ENCODE peak calls at places on chromosomes 6 and 20, in five cellular contexts. K is esophagus squamous epithelium, R is upper lobe of right lung, H is SJSA1, A is left ventricle myocardium inferior. V is an unnamed sample. For H3K9me3, the result is how much of the 10 kb centered on the place peaks cover.

GRCh38 chr20:43490038-43490437 is 17.5 kb upstream of the L3MBTL1 start:
- DNase-seq in A (no peak), H (no peak), K (no peak), R (no peak), V (no peak)

GRCh38 chr20:10332656-10333421 is 101.2 kb downstream of the MKKS start:
- DNase-seq in R (no peak), H (no peak), A (no peak), K (no peak), V (no peak)

GRCh38 chr6:140276133-140276532 is 901.7 kb upstream of the CITED2 start:
- DNase-seq in A (no peak), H (no peak), R (no peak), K (no peak), V (no peak)

GRCh38 chr6:169722362-169723199 is 1.7 kb downstream of the PHF10 start:
- DNase-seq in A (peak), H (peak), R (peak), K (no peak), V (no peak)

GRCh38 chr20:35607003-35607735 is 8.5 kb upstream of the SPAG4 start:
- DNase-seq in K (no peak), H (no peak), A (no peak), R (peak), V (no peak)

GRCh38 chr6:17828149-17828548 is 121.4 kb upstream of the NUP153 start:
- DNase-seq in A (no peak), K (no peak), H (no peak), R (no peak), V (no peak)

GRCh38 chr6:90708410-90708809 is 121.5 kb upstream of the MAP3K7 start:
- DNase-seq in R (no peak), A (no peak), K (no peak), H (no peak), V (no peak)

GRCh38 chr6:26268659-26269402 is 96.2 kb upstream of the BTN3A2 start:
- DNase-seq in K (no peak), R (no peak), H (peak), A (no peak), V (no peak)

GRCh38 chr6:101711518-101711917 is 318.0 kb downstream of the GRIK2 start:
- DNase-seq in R (no peak), A (no peak), H (no peak), K (no peak), V (no peak)

GRCh38 chr6:18226451-18226850 is 37.9 kb downstream of the DEK start:
- DNase-seq in K (no peak), H (peak), A (no peak), R (no peak), V (no peak)

GRCh38 chr6:16725145-16725864 is 36.0 kb downstream of the ATXN1 start:
- DNase-seq in K (no peak), A (no peak), R (no peak), H (peak), V (no peak)

GRCh38 chr20:39036011-39036410 is 73.9 kb downstream of the DHX35 start:
- DNase-seq in R (no peak), H (no peak), A (no peak), K (no peak), V (no peak)

GRCh38 chr6:22575190-22575589 is 5.8 kb downstream of the HDGFL1 start:
- DNase-seq in A (no peak), H (peak), R (no peak), K (no peak), V (no peak)

GRCh38 chr6:91659881-91660280 is 1073.0 kb upstream of the MAP3K7 start:
- DNase-seq in R (no peak), A (no peak), H (no peak), K (no peak), V (no peak)

GRCh38 chr6:106872044-106872443 is 102.5 kb downstream of the CD24 start:
- DNase-seq in K (no peak), R (no peak), A (no peak), H (no peak), V (no peak)

GRCh38 chr20:43721429-43722152 is 5.2 kb downstream of the GTSF1L start:
- DNase-seq in R (peak), H (no peak), K (no peak), A (no peak), V (no peak)

GRCh38 chr6:37700266-37700973 is 2.7 kb upstream of the MDGA1 start:
- DNase-seq in R (no peak), K (no peak), H (no peak), A (no peak), V (no peak)

GRCh38 chr6:137715589-137716045 is 151.4 kb upstream of the TNFAIP3 start:
- DNase-seq in A (no peak), H (peak), K (no peak), R (no peak), V (peak)

GRCh38 chr20:24450646-24451376 is 18.6 kb upstream of the SYNDIG1 start:
- DNase-seq in H (no peak), K (no peak), A (no peak), R (no peak), V (no peak)

GRCh38 chr20:60934724-60935123 is 317.3 kb upstream of the CDH4 start:
- DNase-seq in K (no peak), R (no peak), A (no peak), H (no peak), V (no peak)

GRCh38 chr6:43968110-43968965 is 158.9 kb downstream of the MRPL14 start:
- DNase-seq in A (no peak), H (no peak), K (no peak), R (no peak), V (no peak)

GRCh38 chr6:30127238-30128093 is 8.5 kb upstream of the TRIM40 start:
- DNase-seq in K (no peak), A (no peak), H (no peak), R (no peak), V (no peak)

GRCh38 chr6:139159016-139159415 is 24.1 kb downstream of the HECA start:
- DNase-seq in K (no peak), R (no peak), H (no peak), A (no peak), V (no peak)

GRCh38 chr20:23659989-23660837 is 22.5 kb upstream of the CST3 start:
- DNase-seq in R (no peak), A (no peak), K (no peak), H (no peak), V (no peak)

GRCh38 chr6:134678436-134678889 is 271.4 kb downstream of the ALDH8A1 start:
- DNase-seq in A (peak), K (no peak), H (no peak), R (no peak), V (no peak)

GRCh38 chr20:52224920-52225319 is 33.3 kb upstream of the ZFP64 start:
- DNase-seq in K (no peak), H (no peak), A (no peak), R (no peak), V (no peak)

GRCh38 chr20:52217689-52218395 is 26.3 kb upstream of the ZFP64 start:
- DNase-seq in A (no peak), H (no peak), R (no peak), K (no peak), V (no peak)

GRCh38 chr20:52219441-52219840 is 27.9 kb upstream of the ZFP64 start:
- DNase-seq in R (no peak), K (no peak), A (no peak), H (no peak), V (no peak)
- H3K9me3 ChIP-seq in R (under half), K (under half), A (under half), H (under half), V (under half)

GRCh38 chr20:56018750-56019149 is 13.4 kb upstream of the CBLN4 start:
- DNase-seq in A (no peak), R (no peak), H (no peak), K (no peak), V (no peak)

GRCh38 chr20:56014998-56015397 is 9.7 kb upstream of the CBLN4 start:
- DNase-seq in K (no peak), A (no peak), H (no peak), R (no peak), V (no peak)

GRCh38 chr20:56018194-56018593 is 12.9 kb upstream of the CBLN4 start:
- DNase-seq in K (no peak), A (no peak), R (no peak), H (no peak), V (no peak)

GRCh38 chr20:56017560-56017959 is 12.2 kb upstream of the CBLN4 start:
- DNase-seq in A (no peak), H (no peak), K (no peak), R (no peak), V (no peak)
- H3K9me3 ChIP-seq in A (under half), H (under half), K (under half), R (under half), V (under half)

DNA sequence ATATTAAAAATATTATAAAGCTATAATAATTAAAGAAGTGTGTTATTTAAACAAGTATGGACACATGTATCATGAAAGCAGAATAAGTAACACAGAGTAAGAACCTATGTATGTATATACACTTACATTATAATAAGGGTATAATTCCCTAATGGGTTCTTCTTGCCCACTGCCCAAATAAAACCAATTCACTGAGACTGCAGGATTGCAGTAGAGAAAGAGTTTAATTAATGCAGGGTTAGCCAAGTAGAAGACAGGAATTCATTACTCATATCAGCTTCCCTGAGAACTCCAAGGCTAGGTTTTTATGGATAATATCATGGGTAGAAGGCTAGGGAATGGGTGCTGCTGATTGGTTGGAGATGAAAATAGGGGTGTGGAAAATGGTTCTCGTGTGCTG is 53.8 kb upstream of the SAMD3 start:
- DNase-seq in R (no peak), K (no peak), A (no peak), H (no peak), V (no peak)
- H3K9me3 ChIP-seq in R (under half), K (under half), A (half or more), H (under half), V (under half)

GRCh38 chr6:100463685-100464161 is 998 bp downstream of the SIM1 start:
- DNase-seq in H (no peak), A (no peak), K (no peak), R (no peak), V (no peak)

GRCh38 chr6:100464910-100465700 is at the start of gene SIM1:
- DNase-seq in A (peak), H (peak), K (no peak), R (no peak), V (no peak)

GRCh38 chr6:100465701-100466409 is 1.1 kb upstream of the SIM1 start:
- DNase-seq in K (no peak), R (no peak), H (no peak), A (no peak), V (no peak)

GRCh38 chr6:100462990-100463684 is 1.6 kb downstream of the SIM1 start:
- DNase-seq in H (no peak), A (no peak), K (no peak), R (no peak), V (no peak)

GRCh38 chr6:100464162-100464851 is 414 bp downstream of the SIM1 start:
- DNase-seq in R (no peak), A (no peak), K (no peak), H (no peak), V (no peak)
- H3K9me3 ChIP-seq in R (under half), A (under half), K (under half), H (under half), V (under half)

GRCh38 chr6:116876635-116877611 is at the start of gene RFX6:
- DNase-seq in K (no peak), H (no peak), A (no peak), R (peak), V (no peak)
- H3K9me3 ChIP-seq in K (under half), H (under half), A (under half), R (under half), V (under half)